ENCODE peak calls at places on chromosomes 16 and 17, in seven cellular contexts. Q is PC-3, O is neural progenitor cell, C is astrocyte, F is mesendoderm, E is HCT116, J is Karpas-422. G is an unnamed sample. For H3K79me2, the result is how much of the 10 kb centered on the place peaks cover.

GRCh38 chr16:591892-592517 is 2.1 kb downstream of the RAB40C start:
- DNase-seq in O (no peak), Q (no peak), E (no peak), F (no peak), J (peak), C (no peak), G (no peak)

GRCh38 chr16:30185683-30186421 is 2.5 kb downstream of the CORO1A start:
- DNase-seq in F (no peak), C (no peak), Q (no peak), O (no peak), J (peak), E (no peak), G (no peak)

GRCh38 chr16:53779186-53779585 is 75.2 kb downstream of the FTO start:
- DNase-seq in Q (no peak), F (no peak), E (no peak), C (no peak), O (no peak), J (no peak), G (peak)

GRCh38 chr17:81849457-81849856 is 10.9 kb downstream of the P4HB start:
- DNase-seq in O (no peak), Q (no peak), E (no peak), F (no peak), J (no peak), C (no peak), G (no peak)

GRCh38 chr16:16143038-16143763 is 80.1 kb downstream of the ABCC6 start:
- DNase-seq in E (no peak), J (peak), F (peak), C (no peak), Q (peak), O (peak), G (no peak)

GRCh38 chr16:1771072-1771863 is at the start of gene NME3:
- DNase-seq in E (no peak), O (peak), J (peak), Q (peak), F (peak), C (peak), G (peak)

GRCh38 chr17:72434991-72435618 is 314.3 kb downstream of the SOX9 start:
- DNase-seq in O (no peak), F (no peak), C (no peak), Q (no peak), E (no peak), J (no peak), G (peak)

GRCh38 chr17:47844814-47845453 is 3.9 kb upstream of the SCRN2 start:
- DNase-seq in O (no peak), J (peak), F (no peak), E (no peak), Q (peak), C (no peak), G (no peak)

GRCh38 chr16:55703003-55704001 is 47.5 kb downstream of the SLC6A2 start:
- DNase-seq in Q (peak), F (peak), J (peak), O (peak), C (peak), E (peak), G (peak)

GRCh38 chr17:3049705-3050295 is 13.6 kb downstream of the OR1D5 start:
- DNase-seq in O (no peak), E (no peak), C (peak), F (peak), J (no peak), Q (peak), G (peak)

GRCh38 chr16:19291459-19291858 is 5.9 kb downstream of the CLEC19A start:
- DNase-seq in O (peak), Q (peak), E (no peak), F (peak), J (peak), C (peak), G (peak)

GRCh38 chr16:81511371-81511770 is 66.8 kb downstream of the CMIP start:
- DNase-seq in E (peak), J (no peak), C (peak), Q (peak), F (peak), O (no peak), G (peak)

GRCh38 chr16:58494981-58495860 is 4.7 kb upstream of the NDRG4 start:
- DNase-seq in J (peak), F (peak), C (peak), E (peak), O (peak), Q (peak), G (peak)

GRCh38 chr17:6461792-6462524 is 17.7 kb downstream of the PIMREG start:
- DNase-seq in F (peak), Q (no peak), E (no peak), O (peak), J (no peak), C (no peak), G (no peak)

GRCh38 chr17:42886283-42887176 is 14.1 kb upstream of the G6PC1 start:
- DNase-seq in Q (no peak), E (no peak), O (no peak), F (no peak), J (no peak), C (no peak), G (no peak)

GRCh38 chr17:49595980-49596379 is 20.3 kb downstream of the NXPH3 start:
- DNase-seq in F (no peak), Q (no peak), E (no peak), C (no peak), O (no peak), J (no peak), G (no peak)

GRCh38 chr16:89350701-89351380 is 133.3 kb downstream of the ZNF778 start:
- DNase-seq in E (no peak), J (no peak), C (peak), Q (no peak), F (no peak), O (no peak), G (peak)

GRCh38 chr17:34098712-34099111 is 156.4 kb upstream of the CCL2 start:
- DNase-seq in O (no peak), C (no peak), Q (no peak), F (no peak), J (no peak), E (no peak), G (no peak)

GRCh38 chr16:87842209-87842869 is 27.0 kb downstream of the SLC7A5 start:
- DNase-seq in J (no peak), O (no peak), E (no peak), F (no peak), C (no peak), Q (no peak), G (no peak)

GRCh38 chr16:1309888-1310831 is 724 bp downstream of the UBE2I start:
- DNase-seq in Q (no peak), O (no peak), J (peak), C (peak), E (no peak), F (no peak), G (peak)

GRCh38 chr16:29825145-29826044 is 5.1 kb downstream of the MVP start:
- DNase-seq in F (peak), J (no peak), C (peak), E (no peak), O (peak), Q (peak), G (peak)

GRCh38 chr16:4089811-4090293 is 26.4 kb downstream of the ADCY9 start:
- DNase-seq in J (no peak), O (peak), E (no peak), C (no peak), F (no peak), Q (no peak), G (no peak)
- H3K9ac ChIP-seq in J (no peak), O (no peak), E (no peak), C (no peak), F (no peak), Q (no peak), G (no peak)

DNA sequence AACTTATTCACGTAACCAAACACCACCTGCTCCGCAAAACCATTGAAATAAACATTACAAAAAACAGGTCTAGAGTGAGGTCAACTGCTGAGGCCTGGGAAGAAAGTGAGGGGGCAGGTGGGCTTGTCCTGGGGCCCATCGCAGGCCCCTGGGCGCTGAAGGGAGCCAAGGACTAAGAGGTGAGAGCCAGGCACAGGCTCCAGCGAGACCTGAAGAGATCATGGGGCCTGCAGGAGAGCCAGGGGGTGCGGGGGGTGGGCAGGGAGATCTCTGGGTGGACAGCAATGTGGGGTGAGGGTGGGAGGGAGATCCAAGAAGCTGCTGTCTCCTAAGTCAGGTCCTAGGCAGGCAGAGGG is 7.9 kb downstream of the ARHGAP27 start:
- DNase-seq in E (no peak), C (no peak), J (no peak), Q (no peak), O (no peak), F (no peak), G (no peak)
- H3K79me2 ChIP-seq in E (under half), C (under half), J (under half), Q (half or more), O (under half), F (under half), G (half or more)

GRCh38 chr17:78790552-78790951 is 8.5 kb upstream of the CYTH1 start:
- DNase-seq in J (no peak), O (no peak), E (no peak), C (no peak), Q (no peak), F (no peak), G (no peak)
- H3K27ac ChIP-seq in J (no peak), O (no peak), E (no peak), C (peak), Q (no peak), F (no peak), G (no peak)

DNA sequence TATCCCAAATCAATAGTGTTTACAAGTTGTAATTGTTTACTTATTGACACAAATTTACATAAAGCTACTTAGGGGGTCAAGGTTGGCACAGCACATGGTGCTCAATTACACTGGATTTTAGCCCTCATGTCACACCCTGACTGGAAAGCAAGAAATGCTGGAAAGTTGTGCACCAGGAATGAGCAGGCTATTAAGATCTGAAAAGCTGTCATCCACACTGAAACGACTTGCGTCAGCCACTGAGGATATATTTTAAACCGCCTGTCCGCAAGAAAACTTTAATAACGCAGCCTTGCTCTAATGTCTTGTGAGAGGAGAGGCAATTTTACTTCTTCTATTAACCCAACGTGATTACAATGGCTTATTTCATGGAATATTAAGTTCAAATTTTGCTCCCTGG is 425.5 kb upstream of the PSMD7 start:
- DNase-seq in C (no peak), Q (no peak), O (no peak), F (no peak), J (no peak), E (no peak), G (no peak)
- H3K9ac ChIP-seq in C (no peak), Q (no peak), O (no peak), F (no peak), J (no peak), E (no peak), G (no peak)

GRCh38 chr16:69328854-69329316 is 1.5 kb downstream of the PDF start:
- DNase-seq in O (no peak), Q (peak), C (no peak), F (no peak), E (no peak), J (peak), G (peak)
- H3K79me2 ChIP-seq in O (half or more), Q (half or more), C (half or more), F (under half), E (half or more), J (half or more), G (half or more)

DNA sequence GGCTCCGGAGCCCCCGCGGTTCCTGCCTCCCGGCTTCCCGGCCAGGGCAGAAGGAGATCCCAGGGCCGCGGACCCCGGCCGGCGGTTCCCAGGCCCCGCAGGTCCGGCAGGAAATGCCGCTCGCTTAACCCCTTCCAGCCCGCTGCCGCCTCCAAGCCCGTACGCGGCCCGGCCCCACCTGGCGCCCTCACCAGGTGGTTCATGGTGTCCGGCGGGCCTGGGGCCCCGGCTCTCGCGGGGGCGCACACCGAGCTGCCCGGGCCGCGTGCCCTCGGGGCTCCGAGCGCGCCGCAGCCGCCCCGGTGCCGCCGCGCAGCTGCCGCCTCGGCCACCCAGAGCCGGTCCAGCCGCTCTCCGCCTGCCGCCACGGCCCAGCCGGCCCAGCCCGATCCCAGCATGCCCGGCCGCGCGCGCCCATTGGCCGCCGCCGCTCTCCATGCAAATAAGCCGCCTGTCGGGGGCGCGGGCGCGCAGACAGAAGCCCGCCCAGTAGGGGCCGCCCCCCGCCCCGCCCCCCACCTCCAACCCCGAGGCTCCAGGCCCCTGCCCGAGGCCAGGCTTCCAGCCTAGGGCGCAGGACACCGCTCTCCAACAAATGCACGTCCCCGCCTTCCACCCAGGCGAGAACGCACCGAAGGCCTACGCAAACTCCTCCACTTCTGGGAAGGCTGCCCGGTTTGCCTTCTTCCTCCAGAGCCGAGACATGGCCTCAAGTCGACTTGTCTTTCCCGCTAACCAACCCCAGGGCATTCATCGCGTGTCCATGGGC is at the start of gene BCAR1:
- DNase-seq in O (peak), E (no peak), Q (peak), C (peak), F (peak), J (peak), G (peak)
- H3K27ac ChIP-seq in O (peak), E (peak), Q (peak), C (peak), F (peak), J (no peak), G (peak)